ENCODE peak calls at places on chromosomes 3 and 15, in five cellular contexts. I is SK-N-SH, V is H1, E is K562, C is GM12878. G is an unnamed sample.

GRCh38 chr15:42449770-42450433 is 41.0 kb downstream of the ZNF106 start:
- DNase-seq in I (no peak), V (no peak), E (no peak), C (no peak), G (no peak)

GRCh38 chr15:31272558-31273257 is 53.9 kb upstream of the KLF13 start:
- DNase-seq in I (peak), V (no peak), E (no peak), C (no peak), G (no peak)

GRCh38 chr15:78726870-78727551 is 84.3 kb downstream of the ADAMTS7 start:
- DNase-seq in I (peak), V (no peak), E (peak), C (no peak), G (peak)

GRCh38 chr15:101707983-101708382 is 16.3 kb downstream of the TARS3 start:
- DNase-seq in I (no peak), V (no peak), E (no peak), C (no peak), G (no peak)

GRCh38 chr15:25624504-25625172 is 185.8 kb upstream of the UBE3A start:
- DNase-seq in I (no peak), V (no peak), E (no peak), C (no peak), G (no peak)

GRCh38 chr3:132256984-132257383 is 60.2 kb upstream of the ACP3 start:
- DNase-seq in I (peak), V (no peak), E (no peak), C (no peak), G (peak)

GRCh38 chr3:112813016-112813415 is 33.6 kb downstream of the CD200R1L start:
- DNase-seq in I (no peak), V (no peak), E (peak), C (no peak), G (no peak)

GRCh38 chr15:96339662-96340347 is 9.3 kb downstream of the NR2F2 start:
- DNase-seq in I (no peak), V (no peak), E (no peak), C (no peak), G (no peak)

GRCh38 chr3:55332191-55332590 is 154.9 kb downstream of the WNT5A start:
- DNase-seq in I (no peak), V (no peak), E (no peak), C (no peak), G (no peak)

GRCh38 chr3:157104928-157105652 is 54.9 kb downstream of the CCNL1 start:
- DNase-seq in I (no peak), V (no peak), E (no peak), C (no peak), G (no peak)

GRCh38 chr3:176796371-176796770 is 400.9 kb downstream of the TBL1XR1 start:
- DNase-seq in I (no peak), V (no peak), E (no peak), C (no peak), G (no peak)

GRCh38 chr3:77370413-77370812 is 330.5 kb downstream of the ROBO2 start:
- DNase-seq in I (no peak), V (no peak), E (no peak), C (no peak), G (no peak)

GRCh38 chr3:67415504-67415903 is 238.9 kb downstream of the SUCLG2 start:
- DNase-seq in I (no peak), V (no peak), E (no peak), C (no peak), G (no peak)

GRCh38 chr3:119362940-119363725 is 69.0 kb downstream of the ARHGAP31 start:
- DNase-seq in I (no peak), V (no peak), E (no peak), C (no peak), G (no peak)

GRCh38 chr3:169137076-169137475 is 526.4 kb downstream of the MECOM start:
- DNase-seq in I (no peak), V (no peak), E (no peak), C (no peak), G (no peak)

GRCh38 chr15:84598993-84599392 is 1.8 kb upstream of the ZSCAN2 start:
- DNase-seq in I (peak), V (no peak), E (peak), C (no peak), G (peak)

GRCh38 chr3:190180268-190180667 is 59.6 kb upstream of the P3H2 start:
- DNase-seq in I (no peak), V (no peak), E (no peak), C (no peak), G (no peak)

GRCh38 chr3:187183210-187183862 is 13.9 kb upstream of the RTP1 start:
- DNase-seq in I (no peak), V (no peak), E (no peak), C (no peak), G (no peak)

GRCh38 chr3:125051715-125052581 is 3.8 kb downstream of the HEG1 start:
- DNase-seq in I (no peak), V (no peak), E (no peak), C (peak), G (no peak)

GRCh38 chr15:82986442-82986780 is 401 bp downstream of the RAMAC start:
- DNase-seq in I (no peak), V (no peak), E (no peak), C (peak), G (no peak)

GRCh38 chr3:187739125-187739560 is 6.1 kb downstream of the BCL6 start:
- DNase-seq in I (no peak), V (no peak), E (no peak), C (no peak), G (no peak)

DNA sequence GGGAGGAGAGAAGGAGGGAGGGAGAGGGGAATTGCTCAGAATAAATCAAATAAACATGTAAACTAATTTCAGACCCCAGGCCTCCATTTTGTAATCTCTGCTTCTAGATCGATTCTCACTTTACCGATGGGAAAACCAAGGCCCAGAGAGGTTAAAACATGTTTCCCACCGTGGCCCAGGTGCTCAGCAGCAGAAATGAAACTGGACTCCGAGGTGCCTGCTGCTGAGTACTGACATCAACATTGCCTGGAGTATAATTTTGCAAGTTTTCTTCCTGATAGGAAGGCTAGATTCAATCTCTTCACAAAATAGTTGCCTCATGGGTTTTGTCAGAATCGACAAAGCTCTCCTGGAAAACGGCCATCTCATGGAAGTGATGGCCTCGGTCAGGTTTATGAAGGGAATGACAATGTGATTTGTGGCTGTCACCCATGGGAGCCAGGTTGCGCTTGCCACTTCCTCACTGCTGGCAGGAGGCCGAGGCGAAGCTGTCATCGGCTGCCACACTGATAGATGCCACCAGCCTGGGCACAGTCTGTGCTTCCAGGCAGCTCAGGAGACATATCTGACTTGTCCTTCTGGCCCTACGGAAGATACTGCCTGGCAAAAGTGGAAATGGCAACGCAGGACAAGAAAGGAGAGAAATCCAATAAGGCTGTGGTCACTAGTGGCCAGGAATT is 133.1 kb upstream of the LRRN1 start:
- DNase-seq in I (no peak), V (no peak), E (no peak), C (peak), G (no peak)
- TF ChIP-seq TAF1 in I (no peak), V (no peak), E (no peak), C (no peak), G (no peak)

GRCh38 chr15:86623236-86623635 is 543.6 kb downstream of the AGBL1 start:
- DNase-seq in I (no peak), V (no peak), E (no peak), C (no peak), G (no peak)
- TF ChIP-seq MAX in I (no peak), V (no peak), E (no peak), C (no peak), G (no peak)

GRCh38 chr3:146589899-146590508 is 15.1 kb downstream of the PLSCR5 start:
- DNase-seq in I (peak), V (no peak), E (peak), C (no peak), G (peak)

GRCh38 chr3:146590521-146590920 is 14.6 kb downstream of the PLSCR5 start:
- DNase-seq in I (no peak), V (no peak), E (no peak), C (no peak), G (no peak)

GRCh38 chr3:146598486-146598885 is 6.7 kb downstream of the PLSCR5 start:
- DNase-seq in I (no peak), V (no peak), E (no peak), C (no peak), G (no peak)

GRCh38 chr3:146593776-146594175 is 11.4 kb downstream of the PLSCR5 start:
- DNase-seq in I (no peak), V (no peak), E (no peak), C (no peak), G (no peak)

GRCh38 chr3:146594843-146595482 is 10.2 kb downstream of the PLSCR5 start:
- DNase-seq in I (no peak), V (no peak), E (peak), C (no peak), G (peak)
- TF ChIP-seq CTCF in I (peak), V (no peak), E (no peak), C (no peak), G (no peak)

DNA sequence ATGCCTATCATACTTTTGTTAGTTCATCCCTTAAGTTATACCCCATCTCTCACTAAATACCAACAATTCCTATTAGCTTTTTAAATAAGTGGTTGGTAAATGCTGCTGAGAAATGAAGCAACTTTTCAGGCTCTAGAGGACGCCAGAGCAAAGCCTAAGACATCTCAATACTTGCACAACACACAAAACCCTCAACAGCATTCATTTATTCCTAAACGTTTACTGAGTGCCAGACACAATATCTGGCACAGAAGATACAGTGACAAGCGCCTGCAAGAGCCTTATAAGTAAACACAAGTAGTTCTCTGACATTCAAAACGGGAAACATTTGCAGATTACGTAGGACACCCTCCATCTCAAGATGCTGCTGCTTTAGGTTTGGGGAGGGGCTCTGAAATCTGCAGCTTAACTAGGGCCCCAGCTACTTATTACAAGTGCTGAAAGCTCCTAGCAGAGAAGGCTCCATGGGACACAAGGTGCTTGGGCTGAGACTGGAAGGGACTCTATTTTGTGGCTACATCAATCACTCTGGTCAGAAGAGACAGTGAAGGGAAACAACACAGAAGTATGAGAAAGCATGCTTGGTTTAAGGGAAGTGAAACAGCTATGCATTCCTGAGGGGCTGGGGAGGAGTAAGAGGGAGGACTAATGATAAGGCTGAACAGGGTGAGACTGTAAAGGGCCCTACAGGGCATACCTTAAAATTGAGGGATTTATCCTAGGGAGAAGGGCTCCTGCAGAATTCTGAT is 311.3 kb downstream of the PLCL2 start:
- DNase-seq in I (no peak), V (no peak), E (no peak), C (peak), G (no peak)
- TF ChIP-seq TAF1 in I (no peak), V (no peak), E (no peak), C (no peak), G (no peak)

GRCh38 chr15:68553994-68554715 is 24.6 kb upstream of the CORO2B start:
- DNase-seq in I (peak), V (no peak), E (peak), C (no peak), G (peak)
- TF ChIP-seq MAX in I (no peak), V (no peak), E (no peak), C (no peak), G (no peak)

DNA sequence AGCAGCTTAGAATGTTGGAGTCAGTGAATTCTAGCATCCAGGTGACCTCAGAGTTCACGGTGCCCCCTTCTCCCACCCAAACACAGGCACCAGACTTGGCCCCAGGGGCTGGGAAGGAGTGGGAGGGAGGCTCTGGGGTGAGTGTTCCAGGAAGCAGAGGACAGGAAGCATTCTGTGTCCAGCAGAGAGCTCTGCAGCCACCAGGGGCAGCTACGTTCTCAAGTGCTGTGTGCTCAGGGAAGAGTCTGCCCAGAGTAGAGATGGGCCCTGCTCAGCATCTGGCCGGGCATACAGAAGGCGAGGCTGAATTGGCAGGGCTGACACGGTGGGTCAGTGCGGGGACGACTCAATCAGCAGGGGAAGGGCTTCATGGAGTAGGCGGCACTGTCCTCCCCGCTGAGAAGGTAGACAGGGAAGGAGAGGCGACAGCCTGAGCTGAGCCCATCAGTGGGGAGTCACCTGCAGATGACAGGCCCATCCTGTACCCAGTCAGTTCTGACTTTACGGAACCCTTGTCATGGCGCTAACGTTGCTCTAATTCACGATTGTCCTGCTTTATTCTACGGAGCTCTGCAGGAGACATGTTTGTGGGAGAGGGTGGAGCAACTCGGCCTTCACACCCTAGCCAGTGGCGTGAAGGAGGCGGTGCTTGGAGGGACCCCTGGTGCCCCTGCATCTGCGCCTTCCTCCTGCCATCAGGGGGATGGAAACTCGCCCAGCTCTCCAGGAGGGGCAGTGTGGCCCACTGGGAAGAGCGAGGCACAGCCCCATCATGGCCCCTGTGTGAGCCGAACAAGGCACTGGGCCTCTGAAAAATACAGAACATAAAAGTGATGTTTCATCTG is 82.1 kb downstream of the C3orf70 start:
- DNase-seq in I (peak), V (no peak), E (peak), C (no peak), G (peak)
- TF ChIP-seq CTCF in I (peak), V (peak), E (peak), C (peak), G (peak)

GRCh38 chr3:9101286-9101685 is 138.0 kb upstream of the RAD18 start:
- DNase-seq in I (no peak), V (no peak), E (peak), C (no peak), G (no peak)
- TF ChIP-seq TAF1 in I (no peak), V (no peak), E (no peak), C (no peak), G (no peak)